ENCODE peak calls at places on chromosomes 7 and 10, in ten cellular contexts. O, Q, P, H, D, S, W, R, U and M are unnamed samples.

GRCh38 chr10:102230264-102230860 is 4.3 kb downstream of the ELOVL3 start:
- DNase-seq in H (no peak), P (peak; percentile 42), W (no peak), S (no peak), D (peak; percentile 78), O (peak; percentile 68), Q (peak; percentile 55), U (peak; percentile 65), R (no peak), M (peak; percentile 49)

GRCh38 chr7:30206466-30206865 is 71.7 kb downstream of the MTURN start:
- DNase-seq in S (no peak), U (no peak), H (no peak), R (no peak), Q (peak; percentile 25), D (peak; percentile 38), O (no peak), W (no peak), P (peak; percentile 13), M (no peak)

GRCh38 chr10:78042752-78043104 is 9.1 kb downstream of the RPS24 start:
- DNase-seq in R (no peak), W (no peak), O (no peak), D (no peak), U (no peak), H (no peak), P (no peak), S (no peak), Q (no peak), M (no peak)

GRCh38 chr7:129779602-129780256 is 168.2 kb downstream of the NRF1 start:
- DNase-seq in Q (no peak), S (no peak), D (no peak), U (no peak), H (no peak), R (no peak), P (no peak), W (no peak), O (no peak), M (no peak)

GRCh38 chr10:110818311-110819257 is 53.1 kb upstream of the PDCD4 start:
- DNase-seq in R (peak; percentile 53), W (no peak), S (no peak), U (no peak), D (no peak), Q (no peak), H (no peak), O (no peak), P (no peak), M (no peak)

GRCh38 chr10:97673736-97674525 is 13.1 kb downstream of the AVPI1 start:
- DNase-seq in H (no peak), S (no peak), O (no peak), R (no peak), P (peak; percentile 79), W (no peak), D (peak; percentile 52), U (peak; percentile 58), Q (peak; percentile 25), M (peak; percentile 77)

GRCh38 chr10:99843310-99843709 is 60.9 kb downstream of the ABCC2 start:
- DNase-seq in W (no peak), U (no peak), Q (no peak), H (no peak), R (no peak), S (no peak), P (peak; percentile 15), O (no peak), D (no peak), M (no peak)

GRCh38 chr10:89829887-89830269 is 128.5 kb downstream of the KIF20B start:
- DNase-seq in S (no peak), P (no peak), H (no peak), U (no peak), D (no peak), R (no peak), Q (no peak), W (no peak), O (no peak), M (no peak)

GRCh38 chr10:33566001-33566400 is 231.5 kb upstream of the NRP1 start:
- DNase-seq in H (no peak), S (no peak), D (no peak), Q (no peak), U (no peak), R (no peak), O (no peak), P (no peak), W (no peak), M (no peak)

GRCh38 chr10:90461437-90462155 is 396.2 kb downstream of the HTR7 start:
- DNase-seq in D (peak; percentile 82), S (no peak), W (no peak), O (no peak), P (no peak), H (no peak), Q (no peak), R (no peak), U (peak; percentile 38), M (no peak)

DNA sequence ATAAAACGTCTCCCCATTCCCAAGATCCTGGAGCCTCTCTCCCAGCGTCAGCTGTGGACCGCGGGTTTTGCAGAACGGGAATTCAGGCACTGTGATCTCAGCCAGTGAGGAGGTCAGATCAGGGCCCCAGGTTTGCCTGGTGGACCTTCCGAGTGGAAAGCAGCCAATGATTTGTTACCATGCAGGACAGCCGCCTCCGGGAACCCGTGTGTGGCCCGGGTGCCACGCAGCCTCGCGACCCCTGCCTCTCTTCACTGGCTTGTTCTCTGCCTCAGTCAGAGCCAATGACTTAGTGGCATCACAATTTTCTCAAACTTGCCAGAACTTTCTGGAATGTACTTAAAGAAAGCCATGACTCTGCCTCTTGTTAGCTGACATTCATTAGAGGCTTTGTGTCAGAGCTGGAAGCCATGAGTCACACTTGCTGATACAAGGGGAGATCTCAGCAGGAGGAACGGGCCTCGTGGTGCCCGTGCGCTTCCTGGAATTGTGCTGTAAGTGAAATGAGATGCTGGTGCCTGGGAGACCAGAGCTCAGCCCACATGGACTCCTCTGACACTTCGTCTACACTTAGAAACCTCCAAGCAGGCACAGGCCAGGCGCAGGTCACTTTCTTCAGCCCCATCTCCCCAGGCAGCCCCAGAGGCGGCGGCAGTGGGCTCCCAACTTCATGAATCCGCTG is 246.0 kb downstream of the KLF6 start:
- DNase-seq in H (no peak), O (peak; percentile 43), P (peak; percentile 97), R (peak; percentile 84), D (peak; percentile 98), U (peak; percentile 92), Q (peak; percentile 96), W (no peak), S (peak; percentile 81), M (peak; percentile 94)
- H3K4me3 ChIP-seq in H (no peak overlapping the region), O (no peak overlapping the region), P (peak overlapping the region; percentile 3), R (peak overlapping the region; percentile 11), D (no peak overlapping the region), U (no peak overlapping the region), Q (no peak overlapping the region), W (no peak overlapping the region), S (no peak overlapping the region), M (no peak overlapping the region)

DNA sequence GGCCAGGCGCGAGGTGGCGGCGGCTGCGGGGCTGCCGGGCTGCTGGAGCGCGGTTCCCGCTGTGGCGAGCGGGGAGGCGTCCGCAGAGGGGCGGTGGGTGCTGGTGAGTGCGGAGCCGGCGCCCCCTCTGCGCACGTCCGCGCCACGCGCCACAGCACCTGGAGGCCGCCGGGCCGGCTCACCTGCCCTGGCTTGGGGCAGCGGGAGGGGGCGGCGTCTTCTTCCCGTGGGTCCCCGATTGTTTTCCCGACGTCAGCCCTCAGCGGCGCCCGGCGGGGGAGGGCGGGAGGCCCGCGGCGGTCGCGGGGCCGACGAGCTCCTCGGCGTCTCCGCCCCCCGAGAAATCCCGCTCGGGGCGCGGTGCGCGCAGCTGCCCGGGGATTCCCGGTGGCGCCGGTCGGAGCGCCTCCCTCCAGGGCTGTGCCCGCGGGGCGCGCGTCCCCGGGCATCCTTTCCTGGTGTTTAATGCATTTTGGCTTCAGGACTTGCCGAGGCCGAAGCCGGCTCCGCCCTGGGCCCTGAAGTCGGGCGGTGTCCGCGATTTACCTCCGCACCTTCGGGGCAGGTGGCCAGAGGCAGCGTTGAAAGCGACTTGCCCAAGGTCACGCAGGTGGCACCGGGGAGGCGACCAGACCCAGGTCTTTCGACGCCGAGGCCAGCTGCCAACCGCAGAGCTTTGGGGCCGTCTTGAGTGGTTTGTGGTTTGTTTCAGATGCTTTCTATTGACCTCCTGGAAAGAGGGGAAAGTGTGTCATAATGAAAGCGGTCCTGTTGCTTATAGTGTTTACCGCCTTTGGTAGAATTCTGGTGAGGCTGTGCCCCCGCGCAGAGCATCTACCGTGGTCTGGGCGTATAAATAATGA is 582 bp downstream of the PLEKHA1 start:
- DNase-seq in W (peak; percentile 43), Q (peak; percentile 25), H (peak; percentile 47), P (peak; percentile 47), U (peak; percentile 52), S (no peak), O (peak; percentile 59), D (peak; percentile 66), R (peak; percentile 75), M (peak; percentile 42)
- TF ChIP-seq CTCF in W (no peak), Q (no peak), H (no peak), P (no peak), U (no peak), S (no peak), O (no peak), D (no peak), R (no peak), M (no peak)

GRCh38 chr10:101064415-101065030 is 2.7 kb downstream of the KAZALD1 start:
- DNase-seq in Q (no peak), P (no peak), D (no peak), U (no peak), O (no peak), S (no peak), R (no peak), H (no peak), W (no peak), M (no peak)

GRCh38 chr10:101063548-101064414 is 2.0 kb downstream of the KAZALD1 start:
- DNase-seq in U (no peak), W (no peak), P (no peak), S (no peak), H (no peak), D (no peak), Q (no peak), R (no peak), O (no peak), M (no peak)

GRCh38 chr10:101061814-101062230 is at the start of gene KAZALD1:
- DNase-seq in P (no peak), S (no peak), D (peak; percentile 65), H (no peak), R (no peak), W (no peak), Q (no peak), O (no peak), U (peak; percentile 15), M (no peak)

GRCh38 chr10:101062231-101063161 is 707 bp downstream of the KAZALD1 start:
- DNase-seq in O (peak; percentile 56), Q (no peak), D (no peak), W (peak; percentile 57), U (peak; percentile 44), P (peak; percentile 43), S (no peak), R (peak; percentile 71), H (no peak), M (peak; percentile 58)

DNA sequence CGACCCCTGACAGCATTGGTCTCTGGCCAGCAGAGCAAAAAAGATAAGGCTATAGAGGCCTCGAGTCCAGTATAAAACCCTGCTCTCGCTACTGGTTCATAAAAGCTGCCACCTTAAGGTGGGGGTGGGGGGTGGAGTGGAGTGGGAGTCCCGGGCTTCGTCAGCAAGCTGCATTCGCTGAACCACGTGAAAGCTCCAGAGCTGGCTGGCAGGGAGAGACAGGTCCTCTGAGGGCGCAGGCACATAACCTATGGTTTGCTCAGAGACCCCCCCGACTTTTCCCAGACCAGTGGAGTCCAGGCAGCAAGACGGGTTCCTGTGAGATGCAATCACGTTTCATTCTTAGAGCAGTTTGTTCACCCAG is 1.4 kb downstream of the KAZALD1 start:
- DNase-seq in P (no peak), R (no peak), W (no peak), H (no peak), S (no peak), Q (no peak), D (no peak), U (no peak), O (no peak), M (no peak)
- H3K4me3 ChIP-seq in P (no peak overlapping the region), R (peak overlapping the region; percentile 77), W (no peak overlapping the region), H (peak overlapping the region; percentile 95), S (peak overlapping the region; percentile 100), Q (no peak overlapping the region), D (peak overlapping the region; percentile 18), U (peak overlapping the region; percentile 70), O (peak overlapping the region; percentile 97), M (peak overlapping the region; percentile 100)

GRCh38 chr7:138460649-138461607 is 869 bp downstream of the TRIM24 start:
- DNase-seq in D (peak; percentile 50), Q (peak; percentile 37), O (peak; percentile 58), R (peak; percentile 71), U (peak; percentile 36), W (peak; percentile 63), H (no peak), S (no peak), P (peak; percentile 33), M (peak; percentile 45)
- TF ChIP-seq CTCF in D (no peak), Q (no peak), O (no peak), R (no peak), U (no peak), W (no peak), H (no peak), S (no peak), P (peak; percentile 1), M (no peak)